ENCODE peak calls at places on chromosomes 2 and 18, in five cellular contexts. N is transverse colon, H is spleen, P is GM12891, V is A549. D is an unnamed sample.

GRCh38 chr2:150332378-150332777 is 155.1 kb downstream of the RND3 start:
- DNase-seq in N (no peak), P (no peak), V (no peak), H (no peak), D (no peak)

GRCh38 chr2:177064417-177064816 is 148.2 kb upstream of the HNRNPA3 start:
- DNase-seq in P (no peak), N (no peak), H (no peak), V (no peak), D (no peak)

GRCh38 chr2:178506101-178506500 is 25.8 kb downstream of the PLEKHA3 start:
- DNase-seq in V (no peak), P (no peak), N (no peak), H (no peak), D (no peak)

GRCh38 chr2:150120271-150120950 is 367.1 kb downstream of the RND3 start:
- DNase-seq in V (no peak), H (no peak), P (no peak), N (no peak), D (no peak)

GRCh38 chr2:200765995-200766660 is 45.6 kb upstream of the BZW1 start:
- DNase-seq in N (no peak), H (no peak), V (peak; percentile 40), P (no peak), D (peak; percentile 84)

GRCh38 chr18:58911241-58911640 is 46.6 kb downstream of the ZNF532 start:
- DNase-seq in P (no peak), H (no peak), V (no peak), N (no peak), D (no peak)

GRCh38 chr2:98761267-98761781 is 30.4 kb upstream of the MGAT4A start:
- DNase-seq in N (no peak), H (peak; percentile 74), P (no peak), V (no peak), D (no peak)

GRCh38 chr18:25921677-25922421 is 168.6 kb downstream of the SS18 start:
- DNase-seq in N (peak; percentile 45), H (no peak), V (peak; percentile 66), P (peak; percentile 21), D (no peak)

GRCh38 chr2:172280820-172281454 is 146.4 kb upstream of the ITGA6 start:
- DNase-seq in V (no peak), P (no peak), H (no peak), N (peak; percentile 24), D (peak; percentile 29)

GRCh38 chr18:70431203-70431624 is 142.4 kb downstream of the SOCS6 start:
- DNase-seq in N (no peak), P (no peak), H (no peak), V (peak; percentile 98), D (no peak)

GRCh38 chr18:10497350-10497749 is 28.5 kb upstream of the NAPG start:
- DNase-seq in H (no peak), P (no peak), V (no peak), N (no peak), D (no peak)

GRCh38 chr18:49849331-49850217 is 36.2 kb upstream of the ACAA2 start:
- DNase-seq in N (peak; percentile 93), V (peak; percentile 87), P (no peak), H (no peak), D (no peak)

GRCh38 chr2:43278683-43279220 is 52.3 kb upstream of the ZFP36L2 start:
- DNase-seq in P (no peak), N (no peak), H (no peak), V (no peak), D (no peak)

GRCh38 chr18:28013064-28013463 is 163.9 kb downstream of the CDH2 start:
- DNase-seq in N (no peak), H (no peak), V (peak; percentile 15), P (no peak), D (no peak)

GRCh38 chr2:29293830-29294438 is 178.7 kb downstream of the CLIP4 start:
- DNase-seq in H (no peak), P (peak; percentile 14), N (no peak), V (peak; percentile 19), D (no peak)

GRCh38 chr2:224781400-224781799 is 65.2 kb upstream of the CCDC195 start:
- DNase-seq in V (no peak), N (no peak), P (no peak), H (no peak), D (no peak)

GRCh38 chr2:83067947-83068346 is 1391.1 kb downstream of the SUCLG1 start:
- DNase-seq in H (no peak), V (peak; percentile 6), N (no peak), P (no peak), D (no peak)

GRCh38 chr2:149169653-149170052 is 131.2 kb downstream of the LYPD6B start:
- DNase-seq in H (no peak), N (peak; percentile 46), V (no peak), P (no peak), D (no peak)

GRCh38 chr2:63888490-63889402 is 47.0 kb downstream of the UGP2 start:
- DNase-seq in N (peak; percentile 32), P (no peak), H (no peak), V (peak; percentile 65), D (peak; percentile 40)

GRCh38 chr2:168853471-168853870 is 36.8 kb downstream of the SPC25 start:
- DNase-seq in H (no peak), N (no peak), V (no peak), P (no peak), D (no peak)

GRCh38 chr2:113032737-113033136 is 19.9 kb downstream of the IL36B start:
- DNase-seq in N (no peak), P (no peak), V (no peak), H (no peak), D (no peak)

GRCh38 chr2:10169581-10169980 is 47.0 kb downstream of the RRM2 start:
- DNase-seq in N (no peak), H (peak; percentile 50), P (no peak), V (no peak), D (no peak)

GRCh38 chr2:179860255-179861026 is 971 bp downstream of the ZNF385B start:
- DNase-seq in V (no peak), H (no peak), N (no peak), P (no peak), D (no peak)

GRCh38 chr2:51247252-51247651 is 215.3 kb upstream of the NRXN1 start:
- DNase-seq in P (no peak), H (no peak), V (no peak), N (no peak), D (no peak)

GRCh38 chr2:65067806-65068553 is 11.8 kb downstream of the CEP68 start:
- DNase-seq in V (no peak), P (no peak), N (no peak), H (no peak), D (no peak)
- TF ChIP-seq POLR2A in V (no peak), P (no peak), N (no peak), H (no peak), D (no peak)

DNA sequence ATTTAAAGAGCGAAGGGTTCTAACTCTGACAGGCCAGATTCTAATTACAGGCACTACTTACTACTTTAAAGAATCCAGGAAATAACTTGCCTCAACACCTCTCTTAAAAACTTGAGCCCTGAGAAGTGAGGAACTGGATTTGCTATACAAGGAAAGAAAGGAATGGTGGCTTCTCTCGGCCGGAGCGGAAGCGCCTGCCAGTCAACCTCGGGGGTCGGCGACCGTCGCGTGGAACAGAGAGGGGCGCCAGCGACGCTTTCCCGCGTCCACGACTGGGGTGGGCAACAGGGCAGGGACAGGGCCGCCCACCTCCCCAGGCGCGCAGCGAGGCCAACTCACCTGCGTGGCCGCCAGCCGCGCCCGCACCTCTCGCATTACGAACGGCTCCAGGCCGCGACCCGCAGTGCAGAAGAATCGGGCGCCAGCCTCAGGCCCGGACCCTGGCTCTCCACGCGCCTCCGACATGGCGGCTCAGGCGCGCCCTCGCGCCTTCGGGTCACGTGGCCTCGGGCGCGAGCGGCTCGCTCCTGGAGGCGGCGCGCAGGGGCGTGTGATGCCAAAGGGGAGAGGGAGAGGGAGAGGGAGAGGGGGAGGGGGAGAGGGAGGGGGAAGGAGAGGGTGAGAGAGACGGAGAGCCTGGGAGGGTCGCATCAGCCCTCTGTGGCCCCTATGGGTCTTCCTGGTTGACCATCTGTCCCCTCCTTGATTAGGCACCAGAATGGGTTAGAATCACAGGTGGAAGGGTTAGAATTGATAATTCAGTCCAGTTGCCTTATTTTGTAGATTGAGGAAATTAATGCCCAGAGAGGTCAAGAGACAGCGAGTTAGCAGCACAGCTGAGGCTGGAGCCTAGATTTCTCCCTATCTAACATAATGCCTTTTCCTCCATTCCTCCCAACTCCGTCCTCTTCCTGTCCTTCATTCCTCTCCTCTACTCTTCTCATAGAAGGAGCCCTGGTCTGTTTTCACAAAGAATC is at the start of gene THUMPD2:
- DNase-seq in V (peak; percentile 86), N (peak; percentile 71), H (peak; percentile 92), P (peak; percentile 66), D (peak; percentile 52)
- TF ChIP-seq POLR2A in V (peak; percentile 95), N (peak; percentile 75), H (peak; percentile 34), P (peak; percentile 88), D (peak; percentile 49)

GRCh38 chr2:133844214-133844892 is 276.1 kb upstream of the NCKAP5 start:
- DNase-seq in V (peak; percentile 62), H (no peak), P (peak; percentile 63), N (peak; percentile 67), D (peak; percentile 21)
- TF ChIP-seq POLR2A in V (no peak), H (no peak), P (no peak), N (no peak), D (no peak)

GRCh38 chr2:27085670-27086089 is 892 bp upstream of the KHK start:
- DNase-seq in V (peak; percentile 85), P (no peak), H (peak; percentile 91), N (peak; percentile 84), D (peak; percentile 63)
- TF ChIP-seq POLR2A in V (peak; percentile 71), P (no peak), H (no peak), N (peak; percentile 8), D (peak; percentile 40)

DNA sequence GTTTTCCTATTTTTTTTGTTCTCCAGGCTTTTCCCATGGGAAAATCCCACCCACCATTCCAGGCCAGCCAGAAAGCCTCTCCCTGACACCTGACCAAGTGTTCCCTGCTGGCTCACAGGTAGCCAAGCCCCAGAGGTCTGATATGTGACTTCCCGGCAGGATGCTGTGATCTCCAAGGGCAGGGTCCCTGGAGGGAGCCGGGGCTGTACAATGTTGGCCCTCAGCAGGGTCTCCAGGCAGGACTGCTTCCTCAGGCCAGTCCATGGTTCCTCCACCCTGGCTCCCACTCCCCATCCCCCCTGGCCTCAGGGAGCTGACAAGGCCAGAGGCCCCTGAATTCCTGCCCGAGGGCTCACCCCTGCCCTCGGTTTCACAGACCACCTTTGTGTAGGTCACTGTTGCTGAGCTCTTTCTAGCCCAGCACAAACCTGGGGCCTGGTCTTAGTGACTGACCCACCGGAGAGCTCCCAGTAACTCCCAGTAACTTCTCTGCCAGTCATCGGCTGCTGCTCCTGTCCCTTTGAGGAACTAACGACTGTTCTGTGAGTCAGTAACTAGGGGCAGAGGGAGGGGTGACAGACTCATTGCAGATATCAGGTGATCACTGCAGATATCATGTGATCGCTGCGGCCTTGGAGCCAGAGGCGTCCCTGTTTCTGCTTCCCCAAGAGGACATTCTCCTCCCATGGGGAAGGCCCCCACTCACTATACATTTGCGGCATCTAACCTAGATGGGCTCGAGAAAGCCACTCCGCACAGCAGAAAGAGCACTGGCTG is 38.7 kb downstream of the SDC1 start:
- DNase-seq in N (peak; percentile 84), H (no peak), V (peak; percentile 64), P (peak; percentile 59), D (no peak)
- TF ChIP-seq POLR2A in N (peak; percentile 96), H (no peak), V (no peak), P (no peak), D (no peak)

GRCh38 chr18:46324556-46324955 is 220.4 kb downstream of the HAUS1 start:
- DNase-seq in V (peak; percentile 49), P (no peak), N (no peak), H (no peak), D (no peak)
- TF ChIP-seq POLR2A in V (no peak), P (no peak), N (no peak), H (no peak), D (no peak)

GRCh38 chr2:203535078-203535783 is at the start of gene RAPH1:
- DNase-seq in V (peak; percentile 88), H (peak; percentile 88), N (peak; percentile 90), P (peak; percentile 60), D (peak; percentile 78)
- TF ChIP-seq POLR2A in V (peak; percentile 59), H (no peak), N (peak; percentile 69), P (no peak), D (peak; percentile 81)